ENCODE peak calls at places on chromosomes 1 and 21, in seven cellular contexts. N, W, S, X, K, O and Z are unnamed samples.

GRCh38 chr1:81111818-81112217 is 688.9 kb upstream of the ADGRL2 start:
- DNase-seq in N (no peak), W (no peak), S (no peak), X (no peak), K (no peak), O (no peak), Z (no peak)

GRCh38 chr1:184096005-184096404 is 44.5 kb downstream of the TSEN15 start:
- DNase-seq in N (no peak), W (no peak), S (no peak), X (no peak), K (no peak), O (no peak), Z (no peak)

GRCh38 chr21:38619865-38620513 is 121.7 kb upstream of the ERG start:
- DNase-seq in N (no peak), W (no peak), S (peak), X (no peak), K (no peak), O (no peak), Z (no peak)

GRCh38 chr1:226444901-226445300 is 37.0 kb upstream of the PARP1 start:
- DNase-seq in N (peak), W (no peak), S (no peak), X (no peak), K (no peak), O (no peak), Z (no peak)

GRCh38 chr1:12091191-12091590 is 28.1 kb downstream of the TNFRSF8 start:
- DNase-seq in N (no peak), W (no peak), S (no peak), X (no peak), K (no peak), O (no peak), Z (no peak)

GRCh38 chr1:160901768-160902167 is 16.8 kb upstream of the ITLN1 start:
- DNase-seq in N (no peak), W (no peak), S (no peak), X (no peak), K (no peak), O (no peak), Z (no peak)

GRCh38 chr1:241518447-241519307 is 878 bp downstream of the FH start:
- DNase-seq in N (no peak), W (no peak), S (no peak), X (no peak), K (no peak), O (peak), Z (no peak)

GRCh38 chr1:39969531-39970270 is 14.8 kb downstream of the MFSD2A start:
- DNase-seq in N (no peak), W (no peak), S (no peak), X (no peak), K (no peak), O (no peak), Z (peak)

GRCh38 chr1:227774051-227774720 is 39.0 kb downstream of the SNAP47 start:
- DNase-seq in N (no peak), W (no peak), S (no peak), X (no peak), K (no peak), O (no peak), Z (peak)

GRCh38 chr1:227622739-227623475 is 59.6 kb downstream of the ZNF678 start:
- DNase-seq in N (no peak), W (no peak), S (no peak), X (no peak), K (no peak), O (no peak), Z (no peak)

GRCh38 chr1:32859915-32860314 is 10.8 kb downstream of the FNDC5 start:
- DNase-seq in N (no peak), W (no peak), S (no peak), X (no peak), K (no peak), O (no peak), Z (no peak)

GRCh38 chr1:160032165-160032827 is 506 bp upstream of the PIGM start:
- DNase-seq in N (no peak), W (peak), S (no peak), X (no peak), K (no peak), O (no peak), Z (no peak)

GRCh38 chr21:18959817-18960216 is 556.2 kb upstream of the TMPRSS15 start:
- DNase-seq in N (no peak), W (no peak), S (no peak), X (no peak), K (no peak), O (no peak), Z (no peak)

GRCh38 chr1:204659061-204659460 is 26.5 kb downstream of the LRRN2 start:
- DNase-seq in N (no peak), W (no peak), S (no peak), X (no peak), K (no peak), O (no peak), Z (no peak)

GRCh38 chr1:217747156-217747769 is 116.1 kb downstream of the SPATA17 start:
- DNase-seq in N (no peak), W (peak), S (no peak), X (no peak), K (peak), O (no peak), Z (no peak)

GRCh38 chr1:223765036-223765718 is 52.8 kb downstream of the CAPN2 start:
- DNase-seq in N (no peak), W (no peak), S (no peak), X (no peak), K (no peak), O (no peak), Z (peak)

GRCh38 chr1:155241069-155241679 is 14.1 kb downstream of the ENTREP3 start:
- DNase-seq in N (peak), W (peak), S (no peak), X (peak), K (peak), O (peak), Z (peak)

GRCh38 chr1:226798427-226799411 is 59.6 kb upstream of the ITPKB start:
- DNase-seq in N (peak), W (peak), S (no peak), X (no peak), K (no peak), O (no peak), Z (peak)

DNA sequence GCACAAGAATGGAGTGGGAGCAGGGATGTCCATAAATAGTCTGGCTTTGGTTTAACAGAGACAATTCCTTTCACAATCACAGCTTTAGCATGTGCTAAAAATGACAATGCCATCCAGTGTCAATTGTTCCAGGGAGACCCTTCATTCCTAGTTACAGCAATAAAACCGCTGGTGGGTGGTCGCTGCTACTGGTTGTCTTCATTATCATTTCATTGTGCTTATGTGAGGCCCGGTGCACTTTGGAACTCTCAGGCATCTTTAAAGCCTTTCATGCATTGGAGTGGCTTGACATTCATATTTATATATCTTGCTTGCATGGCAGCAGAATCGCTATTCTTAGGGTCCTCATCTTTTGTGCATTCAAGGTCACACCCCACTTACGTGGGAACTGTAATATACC is 110.0 kb downstream of the ZBTB18 start:
- DNase-seq in N (no peak), W (no peak), S (no peak), X (no peak), K (no peak), O (no peak), Z (no peak)
- TF ChIP-seq EP300 in N (no peak), W (no peak), S (no peak), X (no peak), K (no peak), O (no peak), Z (no peak)

GRCh38 chr1:94058766-94059165 is 62.2 kb downstream of the ABCA4 start:
- DNase-seq in N (no peak), W (no peak), S (no peak), X (no peak), K (no peak), O (no peak), Z (no peak)

GRCh38 chr1:94067196-94067595 is 53.8 kb downstream of the ABCA4 start:
- DNase-seq in N (no peak), W (no peak), S (no peak), X (no peak), K (no peak), O (no peak), Z (no peak)

GRCh38 chr1:94061513-94062443 is 59.2 kb downstream of the ABCA4 start:
- DNase-seq in N (peak), W (peak), S (peak), X (peak), K (peak), O (peak), Z (no peak)

GRCh38 chr1:94060720-94061119 is 60.2 kb downstream of the ABCA4 start:
- DNase-seq in N (no peak), W (no peak), S (no peak), X (no peak), K (no peak), O (no peak), Z (no peak)

GRCh38 chr1:94063379-94063778 is 57.6 kb downstream of the ABCA4 start:
- DNase-seq in N (peak), W (no peak), S (peak), X (peak), K (peak), O (no peak), Z (no peak)
- TF ChIP-seq CTCF in N (no peak), W (peak), S (peak), X (peak), K (peak), O (peak), Z (no peak)

GRCh38 chr1:64515427-64515826 is 45.5 kb downstream of the CACHD1 start:
- DNase-seq in N (peak), W (no peak), S (peak), X (no peak), K (no peak), O (no peak), Z (peak)
- H3K27ac ChIP-seq in N (no peak), W (no peak), S (no peak), X (no peak), K (no peak), O (no peak), Z (no peak)

GRCh38 chr1:61318319-61319125 is 236.2 kb downstream of the NFIA start:
- DNase-seq in N (no peak), W (no peak), S (no peak), X (no peak), K (no peak), O (no peak), Z (no peak)
- TF ChIP-seq EP300 in N (no peak), W (no peak), S (no peak), X (no peak), K (no peak), O (no peak), Z (peak)

GRCh38 chr1:23191199-23191598 is 22.5 kb upstream of the LUZP1 start:
- DNase-seq in N (no peak), W (no peak), S (no peak), X (no peak), K (no peak), O (no peak), Z (no peak)

GRCh38 chr1:23188434-23188884 is 19.8 kb upstream of the LUZP1 start:
- DNase-seq in N (no peak), W (no peak), S (no peak), X (no peak), K (peak), O (no peak), Z (no peak)

GRCh38 chr1:23184203-23184602 is 15.5 kb upstream of the LUZP1 start:
- DNase-seq in N (no peak), W (no peak), S (no peak), X (no peak), K (no peak), O (no peak), Z (no peak)

GRCh38 chr1:23187637-23188036 is 19.0 kb upstream of the LUZP1 start:
- DNase-seq in N (no peak), W (no peak), S (no peak), X (no peak), K (no peak), O (no peak), Z (no peak)

GRCh38 chr1:23185381-23185780 is 16.7 kb upstream of the LUZP1 start:
- DNase-seq in N (no peak), W (no peak), S (no peak), X (no peak), K (no peak), O (no peak), Z (no peak)
- TF ChIP-seq CTCF in N (no peak), W (no peak), S (no peak), X (no peak), K (no peak), O (no peak), Z (no peak)

GRCh38 chr21:15061284-15061683 is 3.5 kb downstream of the NRIP1 start:
- DNase-seq in N (no peak), W (no peak), S (no peak), X (no peak), K (no peak), O (no peak), Z (no peak)
- H3K27ac ChIP-seq in N (no peak), W (peak), S (no peak), X (no peak), K (peak), O (no peak), Z (no peak)

GRCh38 chr1:246210751-246211150 is 296.3 kb downstream of the SMYD3 start:
- DNase-seq in N (no peak), W (no peak), S (no peak), X (no peak), K (no peak), O (no peak), Z (no peak)
- TF ChIP-seq EP300 in N (no peak), W (no peak), S (no peak), X (no peak), K (no peak), O (no peak), Z (no peak)